ENCODE peak calls at places on chromosome 18, in nine cellular contexts. C is tibial nerve, T is thoracic aorta, V is keratinocyte, L is choroid plexus epithelial cell, P is lung, N is epithelial cell of esophagus, H is GM12864, J is fibroblast of mammary gland. I is an unnamed sample.
A peak's percentile ranks its signal among the peaks of the same experiment; 100 is the strongest.

GRCh38 chr18:73340135-73340934 is 472.5 kb upstream of the NETO1 start:
- DNase-seq in C (no peak), T (no peak), V (no peak), L (peak; percentile 72), P (peak; percentile 32), N (peak; percentile 54), H (no peak), J (peak; percentile 45), I (no peak)

GRCh38 chr18:61998957-61999356 is 106.2 kb upstream of the RNF152 start:
- DNase-seq in C (no peak), T (no peak), V (no peak), L (peak; percentile 68), P (no peak), N (peak; percentile 67), H (no peak), J (peak; percentile 87), I (no peak)

GRCh38 chr18:13425357-13426095 is 207.0 kb downstream of the LDLRAD4 start:
- DNase-seq in C (no peak), T (no peak), V (no peak), L (no peak), P (no peak), N (no peak), H (no peak), J (no peak), I (no peak)

GRCh38 chr18:54296017-54296416 is 26.7 kb downstream of the POLI start:
- DNase-seq in C (no peak), T (no peak), V (no peak), L (peak; percentile 31), P (no peak), N (peak; percentile 9), H (no peak), J (peak; percentile 28), I (no peak)

GRCh38 chr18:59359576-59359952 is 499 bp upstream of the LMAN1 start:
- DNase-seq in C (no peak), T (no peak), V (no peak), L (no peak), P (no peak), N (no peak), H (no peak), J (no peak), I (no peak)

GRCh38 chr18:55228707-55229106 is 269.4 kb upstream of the CCDC68 start:
- DNase-seq in C (no peak), T (no peak), V (no peak), L (no peak), P (no peak), N (no peak), H (no peak), J (no peak), I (no peak)

GRCh38 chr18:55857409-55857808 is 269.4 kb upstream of the TCF4 start:
- DNase-seq in C (no peak), T (no peak), V (peak; percentile 33), L (no peak), P (no peak), N (peak; percentile 91), H (no peak), J (no peak), I (no peak)

GRCh38 chr18:48412339-48412929 is 3.3 kb upstream of the ZBTB7C start:
- DNase-seq in C (no peak), T (no peak), V (no peak), L (peak; percentile 43), P (no peak), N (peak; percentile 55), H (peak; percentile 13), J (no peak), I (peak; percentile 42)

GRCh38 chr18:74598350-74599001 is 806 bp downstream of the ZNF407 start:
- DNase-seq in C (peak; percentile 10), T (no peak), V (no peak), L (peak; percentile 62), P (peak; percentile 57), N (peak; percentile 32), H (peak; percentile 31), J (peak; percentile 51), I (peak; percentile 59)

GRCh38 chr18:52339891-52340371 is at the start of gene DCC:
- DNase-seq in C (no peak), T (no peak), V (no peak), L (peak; percentile 65), P (peak; percentile 34), N (peak; percentile 50), H (no peak), J (peak; percentile 46), I (no peak)

GRCh38 chr18:10006261-10006903 is 92.6 kb downstream of the VAPA start:
- DNase-seq in C (no peak), T (no peak), V (no peak), L (peak; percentile 50), P (no peak), N (peak; percentile 35), H (no peak), J (peak; percentile 47), I (peak; percentile 42)

GRCh38 chr18:41145526-41145925 is 809.5 kb upstream of the PIK3C3 start:
- DNase-seq in C (no peak), T (no peak), V (peak; percentile 25), L (peak; percentile 27), P (no peak), N (peak; percentile 90), H (no peak), J (no peak), I (no peak)

GRCh38 chr18:41140506-41140905 is 814.5 kb upstream of the PIK3C3 start:
- DNase-seq in C (no peak), T (no peak), V (no peak), L (no peak), P (no peak), N (no peak), H (no peak), J (no peak), I (no peak)

GRCh38 chr18:41150316-41150715 is 804.7 kb upstream of the PIK3C3 start:
- DNase-seq in C (no peak), T (no peak), V (peak; percentile 63), L (no peak), P (no peak), N (peak; percentile 84), H (no peak), J (no peak), I (no peak)

GRCh38 chr18:41144444-41144843 is 810.6 kb upstream of the PIK3C3 start:
- DNase-seq in C (no peak), T (no peak), V (no peak), L (peak; percentile 82), P (no peak), N (peak; percentile 93), H (no peak), J (peak; percentile 77), I (no peak)

DNA sequence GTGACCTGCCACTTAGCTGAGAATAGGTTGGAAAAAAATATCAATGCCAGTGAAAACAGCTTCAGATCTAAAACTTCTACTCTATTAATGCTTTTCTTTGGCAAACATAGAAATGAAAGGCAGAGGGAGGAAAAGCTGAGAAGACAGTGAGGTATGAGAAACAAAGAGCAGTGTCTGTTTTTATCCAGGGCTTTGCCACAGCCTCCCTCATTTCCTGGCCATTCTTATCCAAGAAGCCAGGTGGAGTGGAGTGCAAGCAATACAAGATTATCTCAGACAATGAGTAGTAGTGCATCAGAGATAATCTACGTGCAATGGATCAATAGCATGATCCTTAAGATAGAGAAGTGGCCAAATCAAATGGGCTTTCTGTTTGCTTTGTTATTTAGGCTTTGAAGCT is 808.7 kb upstream of the PIK3C3 start:
- DNase-seq in C (no peak), T (no peak), V (no peak), L (no peak), P (no peak), N (no peak), H (no peak), J (no peak), I (no peak)
- TF ChIP-seq CTCF in C (no peak), T (no peak), V (no peak), L (no peak), P (no peak), N (no peak), H (no peak), J (no peak), I (no peak)

GRCh38 chr18:46174317-46175039 is 70.3 kb downstream of the HAUS1 start:
- DNase-seq in C (no peak), T (no peak), V (no peak), L (peak; percentile 61), P (no peak), N (peak; percentile 67), H (no peak), J (peak; percentile 39), I (no peak)
- TF ChIP-seq CTCF in C (no peak), T (no peak), V (no peak), L (peak; percentile 31), P (no peak), N (peak; percentile 24), H (no peak), J (no peak), I (no peak)

GRCh38 chr18:31683968-31684278 is 458 bp downstream of the B4GALT6 start:
- DNase-seq in C (no peak), T (no peak), V (no peak), L (no peak), P (no peak), N (peak; percentile 49), H (no peak), J (no peak), I (no peak)

GRCh38 chr18:31687016-31687415 is 2.6 kb upstream of the B4GALT6 start:
- DNase-seq in C (no peak), T (no peak), V (no peak), L (no peak), P (no peak), N (no peak), H (no peak), J (no peak), I (no peak)

GRCh38 chr18:31686572-31686971 is 2.2 kb upstream of the B4GALT6 start:
- DNase-seq in C (no peak), T (no peak), V (no peak), L (no peak), P (no peak), N (no peak), H (no peak), J (no peak), I (no peak)

GRCh38 chr18:31684279-31685096 is at the start of gene B4GALT6:
- DNase-seq in C (no peak), T (no peak), V (no peak), L (peak; percentile 33), P (no peak), N (peak; percentile 20), H (no peak), J (peak; percentile 23), I (no peak)

GRCh38 chr18:31685097-31686082 is 1.0 kb upstream of the B4GALT6 start:
- DNase-seq in C (no peak), T (no peak), V (no peak), L (peak; percentile 75), P (peak; percentile 55), N (peak; percentile 79), H (peak; percentile 48), J (peak; percentile 74), I (peak; percentile 58)
- TF ChIP-seq CTCF in C (peak; percentile 11), T (peak; percentile 40), V (peak; percentile 42), L (peak; percentile 25), P (peak; percentile 1), N (peak; percentile 16), H (peak; percentile 48), J (no peak), I (peak; percentile 14)

DNA sequence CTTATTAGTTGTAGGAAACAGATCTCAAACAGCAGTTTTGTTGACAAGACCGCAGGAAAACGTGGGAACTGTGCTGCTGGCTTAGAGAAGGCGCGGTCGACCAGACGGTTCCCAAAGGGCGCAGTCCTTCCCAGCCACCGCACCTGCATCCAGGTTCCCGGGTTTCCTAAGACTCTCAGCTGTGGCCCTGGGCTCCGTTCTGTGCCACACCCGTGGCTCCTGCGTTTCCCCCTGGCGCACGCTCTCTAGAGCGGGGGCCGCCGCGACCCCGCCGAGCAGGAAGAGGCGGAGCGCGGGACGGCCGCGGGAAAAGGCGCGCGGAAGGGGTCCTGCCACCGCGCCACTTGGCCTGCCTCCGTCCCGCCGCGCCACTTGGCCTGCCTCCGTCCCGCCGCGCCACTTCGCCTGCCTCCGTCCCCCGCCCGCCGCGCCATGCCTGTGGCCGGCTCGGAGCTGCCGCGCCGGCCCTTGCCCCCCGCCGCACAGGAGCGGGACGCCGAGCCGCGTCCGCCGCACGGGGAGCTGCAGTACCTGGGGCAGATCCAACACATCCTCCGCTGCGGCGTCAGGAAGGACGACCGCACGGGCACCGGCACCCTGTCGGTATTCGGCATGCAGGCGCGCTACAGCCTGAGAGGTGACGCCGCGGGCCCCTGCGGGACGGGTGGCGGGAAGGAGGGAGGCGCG is at the start of gene TYMS:
- DNase-seq in C (no peak), T (no peak), V (no peak), L (peak; percentile 46), P (no peak), N (peak; percentile 75), H (no peak), J (peak; percentile 53), I (peak; percentile 83)
- TF ChIP-seq CTCF in C (no peak), T (no peak), V (peak; percentile 27), L (no peak), P (no peak), N (no peak), H (peak; percentile 7), J (no peak), I (no peak)

I was measured in HL-60.